ENCODE peak calls at places on chromosomes 5 and 9, in five cellular contexts. D, L, P, A and R are unnamed samples.

GRCh38 chr9:133522073-133522910 is 2.5 kb downstream of the MYMK start:
- DNase-seq in P (no peak), A (no peak), D (no peak), L (no peak), R (no peak)

GRCh38 chr5:16484081-16484480 is 18.5 kb upstream of the ZNF622 start:
- DNase-seq in L (no peak), P (no peak), A (no peak), D (no peak), R (no peak)

GRCh38 chr5:124841829-124842712 is 95.6 kb upstream of the ZNF608 start:
- DNase-seq in A (peak; percentile 51), D (no peak), L (no peak), P (no peak), R (no peak)

GRCh38 chr5:8396756-8397155 is 527.8 kb downstream of the MTRR start:
- DNase-seq in D (no peak), A (peak; percentile 30), L (no peak), P (no peak), R (no peak)

GRCh38 chr9:976258-976804 is at the start of gene DMRT3:
- DNase-seq in L (no peak), D (no peak), A (no peak), P (peak; percentile 94), R (no peak)

GRCh38 chr5:36613771-36614656 is 7.6 kb downstream of the SLC1A3 start:
- DNase-seq in A (no peak), P (no peak), L (no peak), D (no peak), R (no peak)

GRCh38 chr5:98933446-98934072 is 4.8 kb upstream of the CHD1 start:
- DNase-seq in L (no peak), D (no peak), A (no peak), P (no peak), R (no peak)

GRCh38 chr5:26948921-26949320 is 89.5 kb downstream of the CDH9 start:
- DNase-seq in L (no peak), D (no peak), P (no peak), A (no peak), R (no peak)

GRCh38 chr5:76475358-76475757 is 72.3 kb downstream of the IQGAP2 start:
- DNase-seq in A (no peak), P (no peak), L (no peak), D (no peak), R (no peak)

GRCh38 chr5:161403121-161403520 is 143.4 kb downstream of the GABRB2 start:
- DNase-seq in A (no peak), P (no peak), L (no peak), D (no peak), R (no peak)

GRCh38 chr9:121619566-121619965 is 31.9 kb upstream of the DAB2IP start:
- DNase-seq in A (no peak), D (no peak), P (no peak), L (no peak), R (no peak)

GRCh38 chr5:150075806-150076205 is 10.5 kb downstream of the CSF1R start:
- DNase-seq in D (no peak), L (no peak), A (no peak), P (peak; percentile 51), R (no peak)

GRCh38 chr9:128104171-128104618 is 23.3 kb downstream of the PTGES2 start:
- DNase-seq in D (no peak), P (no peak), L (no peak), A (no peak), R (no peak)

GRCh38 chr5:93158841-93159240 is 422.2 kb downstream of the NR2F1-AS1 start:
- DNase-seq in P (no peak), L (peak; percentile 52), A (peak; percentile 25), D (no peak), R (no peak)

GRCh38 chr9:115341401-115341800 is 223.4 kb upstream of the TNC start:
- DNase-seq in L (no peak), D (no peak), P (no peak), A (no peak), R (no peak)

GRCh38 chr5:56279291-56279690 is 46.2 kb upstream of the ANKRD55 start:
- DNase-seq in D (no peak), P (no peak), L (no peak), A (peak; percentile 31), R (no peak)

GRCh38 chr5:171484460-171484899 is 65.0 kb downstream of the FGF18 start:
- DNase-seq in D (no peak), P (peak; percentile 91), L (no peak), A (peak; percentile 32), R (peak; percentile 26)

GRCh38 chr9:91681461-91682305 is 258.1 kb upstream of the NFIL3 start:
- DNase-seq in A (peak; percentile 61), P (peak; percentile 92), D (peak; percentile 85), L (peak; percentile 37), R (peak; percentile 87)